ENCODE peak calls at places on chromosomes 16 and 17, in eight cellular contexts. M is AG04450; E is upper lobe of right lung; D is PC-3; O is lung; S is CD4-positive, alpha-beta T cell; H is adrenal gland; A is ascending aorta. T is an unnamed sample. For H3K9me3, the result is how much of the 10 kb centered on the place peaks cover.

GRCh38 chr16:47110939-47111338 is 32.8 kb downstream of the NETO2 start:
- DNase-seq in M (no peak), O (no peak), H (no peak), D (peak), E (no peak), A (no peak), S (no peak), T (no peak)

GRCh38 chr17:53924530-53925455 is 102.1 kb downstream of the KIF2B start:
- DNase-seq in S (no peak), M (no peak), A (no peak), H (no peak), E (no peak), O (no peak), D (no peak), T (no peak)

GRCh38 chr17:7147772-7148171 is 31.4 kb downstream of the ASGR1 start:
- DNase-seq in S (no peak), E (no peak), M (no peak), D (no peak), O (no peak), A (no peak), H (no peak), T (no peak)

GRCh38 chr17:40303009-40303657 is 5.8 kb upstream of the RARA start:
- DNase-seq in H (no peak), S (peak), E (no peak), O (peak), M (peak), D (peak), A (peak), T (peak)

GRCh38 chr17:46842835-46843234 is 8.5 kb upstream of the WNT9B start:
- DNase-seq in S (no peak), H (no peak), M (no peak), O (no peak), D (peak), A (no peak), E (no peak), T (no peak)

GRCh38 chr16:27778171-27778925 is 228.4 kb downstream of the KATNIP start:
- DNase-seq in D (no peak), H (no peak), S (no peak), E (no peak), O (no peak), M (no peak), A (no peak), T (no peak)

GRCh38 chr16:75402821-75403475 is 30.4 kb downstream of the CFDP1 start:
- DNase-seq in D (peak), M (no peak), O (no peak), S (no peak), E (no peak), H (no peak), A (no peak), T (no peak)

GRCh38 chr17:16013943-16014407 is 14.4 kb downstream of the TTC19 start:
- DNase-seq in S (no peak), M (peak), H (no peak), O (no peak), D (peak), E (no peak), A (no peak), T (no peak)

GRCh38 chr17:5110816-5111215 is 862 bp downstream of the ZNF232 start:
- DNase-seq in A (no peak), E (no peak), D (no peak), O (no peak), H (no peak), S (no peak), M (no peak), T (no peak)

GRCh38 chr16:4261557-4262172 is 11.2 kb downstream of the TFAP4 start:
- DNase-seq in D (peak), E (no peak), H (no peak), O (no peak), A (no peak), S (peak), M (no peak), T (peak)

GRCh38 chr17:34307110-34307509 is 12.1 kb upstream of the CCL8 start:
- DNase-seq in M (no peak), S (no peak), E (no peak), A (no peak), H (peak), O (peak), D (no peak), T (peak)

GRCh38 chr16:85199069-85199725 is 86.9 kb upstream of the CIBAR2 start:
- DNase-seq in A (no peak), H (no peak), O (no peak), D (no peak), S (no peak), M (no peak), E (no peak), T (no peak)

GRCh38 chr16:73183678-73184092 is 135.8 kb upstream of the ZFHX3 start:
- DNase-seq in E (no peak), H (no peak), S (no peak), A (no peak), D (no peak), M (no peak), O (no peak), T (no peak)

GRCh38 chr17:15262291-15263205 is 2.6 kb downstream of the PMP22 start:
- DNase-seq in E (peak), S (no peak), A (peak), M (peak), O (peak), H (peak), D (peak), T (peak)

GRCh38 chr17:64507418-64507766 is 615 bp downstream of the CEP95 start:
- DNase-seq in O (no peak), S (peak), E (no peak), D (peak), M (no peak), H (no peak), A (no peak), T (no peak)

GRCh38 chr16:53305743-53306142 is 128.5 kb upstream of the RBL2 start:
- DNase-seq in E (no peak), M (no peak), D (no peak), S (no peak), A (no peak), O (no peak), H (no peak), T (no peak)

GRCh38 chr17:36514856-36515255 is 19.8 kb downstream of the MYO19 start:
- DNase-seq in O (no peak), H (no peak), S (no peak), A (no peak), E (no peak), D (no peak), M (no peak), T (no peak)

GRCh38 chr16:80012586-80012985 is 412.0 kb upstream of the MAF start:
- DNase-seq in E (no peak), M (no peak), A (no peak), D (no peak), O (no peak), H (no peak), S (no peak), T (no peak)

GRCh38 chr16:53925011-53925410 is 221.1 kb downstream of the FTO start:
- DNase-seq in M (no peak), D (no peak), O (no peak), S (no peak), H (no peak), A (no peak), E (no peak), T (no peak)

GRCh38 chr17:67461228-67461780 is 84.2 kb downstream of the PITPNC1 start:
- DNase-seq in H (no peak), E (no peak), M (no peak), S (no peak), D (no peak), O (no peak), A (no peak), T (no peak)

GRCh38 chr17:45784583-45785372 is 658 bp downstream of the CRHR1 start:
- DNase-seq in M (no peak), O (no peak), D (peak), A (no peak), E (peak), H (peak), S (no peak), T (peak)

GRCh38 chr17:58362368-58363014 is 10.5 kb upstream of the SUPT4H1 start:
- DNase-seq in S (no peak), E (no peak), D (no peak), A (no peak), H (no peak), M (no peak), O (no peak), T (no peak)

GRCh38 chr17:6843241-6843890 is 11.8 kb upstream of the TEKT1 start:
- DNase-seq in E (no peak), H (no peak), A (no peak), D (peak), O (no peak), S (no peak), M (no peak), T (no peak)

GRCh38 chr17:35900280-35900679 is 20.1 kb upstream of the CCL5 start:
- DNase-seq in O (no peak), S (no peak), H (no peak), M (no peak), E (no peak), A (no peak), D (no peak), T (no peak)

GRCh38 chr17:39635614-39636176 is 1.2 kb upstream of the STARD3 start:
- DNase-seq in S (no peak), E (no peak), O (no peak), D (no peak), M (no peak), H (no peak), A (no peak), T (no peak)

GRCh38 chr17:50890675-50891516 is 24.7 kb upstream of the TOB1 start:
- DNase-seq in M (no peak), E (no peak), O (no peak), H (no peak), A (no peak), S (no peak), D (peak), T (no peak)

GRCh38 chr16:1057252-1057932 is 15.2 kb upstream of the SSTR5 start:
- DNase-seq in O (no peak), H (peak), A (no peak), S (peak), D (peak), M (no peak), E (no peak), T (peak)

GRCh38 chr17:1315891-1316403 is 36.5 kb downstream of the TRARG1 start:
- DNase-seq in H (no peak), D (no peak), E (no peak), O (no peak), S (no peak), M (no peak), A (peak), T (peak)

GRCh38 chr17:13925579-13925978 is 143.7 kb upstream of the COX10 start:
- DNase-seq in S (no peak), A (no peak), M (no peak), D (peak), E (no peak), O (no peak), H (no peak), T (no peak)

GRCh38 chr16:19210968-19211367 is 42.9 kb downstream of the SYT17 start:
- DNase-seq in M (no peak), A (no peak), S (no peak), H (no peak), E (no peak), O (no peak), D (no peak), T (no peak)

GRCh38 chr17:51999654-52000053 is 158.9 kb downstream of the CA10 start:
- DNase-seq in O (no peak), E (no peak), D (no peak), M (no peak), S (no peak), H (no peak), A (no peak), T (no peak)

GRCh38 chr17:32590974-32591373 is 104.2 kb downstream of the CDK5R1 start:
- DNase-seq in M (no peak), H (no peak), S (no peak), A (no peak), O (no peak), D (no peak), E (no peak), T (no peak)

GRCh38 chr17:40910441-40910841 is 25.4 kb upstream of the KRT20 start:
- DNase-seq in O (no peak), H (no peak), M (no peak), A (no peak), S (no peak), E (no peak), D (peak), T (no peak)

GRCh38 chr16:4882261-4882632 is 35.0 kb downstream of the UBN1 start:
- DNase-seq in A (no peak), M (no peak), O (no peak), S (no peak), E (no peak), D (peak), H (no peak), T (no peak)

GRCh38 chr17:45319239-45319703 is 2.5 kb upstream of the MAP3K14 start:
- DNase-seq in M (no peak), E (no peak), H (no peak), A (no peak), O (no peak), S (no peak), D (peak), T (no peak)

GRCh38 chr17:77230436-77230830 is 89.7 kb downstream of the SEC14L1 start:
- DNase-seq in O (no peak), A (no peak), H (no peak), E (no peak), M (no peak), D (no peak), S (no peak), T (no peak)

GRCh38 chr17:73787721-73788051 is 143.4 kb upstream of the SDK2 start:
- DNase-seq in A (peak), O (no peak), D (no peak), E (no peak), S (no peak), M (no peak), H (no peak), T (no peak)

GRCh38 chr16:14427371-14427948 is 202.6 kb downstream of the PARN start:
- DNase-seq in E (no peak), S (no peak), O (no peak), A (no peak), M (no peak), D (peak), H (no peak), T (no peak)

GRCh38 chr16:46972429-46972970 is 974 bp downstream of the DNAJA2 start:
- DNase-seq in H (no peak), D (peak), E (no peak), A (no peak), S (no peak), O (no peak), M (no peak), T (no peak)

GRCh38 chr17:28969706-28970393 is 18.5 kb upstream of the PHF12 start:
- DNase-seq in O (no peak), S (no peak), M (no peak), D (no peak), E (no peak), A (no peak), H (no peak), T (no peak)
- H3K9me3 ChIP-seq in O (under half), S (under half), M (under half), D (under half), E (under half), A (under half), H (under half), T (under half)

DNA sequence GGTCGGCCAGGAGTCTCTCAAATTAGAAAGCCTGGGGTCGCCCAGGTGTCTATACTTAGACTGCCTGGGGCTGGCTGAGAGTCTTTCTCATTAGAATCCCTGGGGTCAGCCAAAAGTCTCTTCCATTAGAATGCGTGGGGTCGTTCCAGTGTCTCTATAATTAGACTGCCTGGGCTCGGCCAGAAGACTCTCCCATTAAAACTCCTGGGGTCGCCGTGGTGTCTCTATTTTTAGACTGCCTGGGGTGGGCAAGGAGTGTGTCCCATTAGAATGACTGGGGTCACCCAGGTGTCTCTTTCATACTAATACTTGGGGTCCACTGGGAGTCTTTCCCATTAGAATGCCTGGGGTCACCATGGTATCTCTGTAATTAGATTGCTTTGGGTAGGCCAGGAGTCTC is 2227.7 kb downstream of the TP53TG3F start:
- DNase-seq in S (no peak), E (no peak), M (no peak), O (no peak), A (no peak), H (no peak), D (no peak), T (no peak)
- H3K9me3 ChIP-seq in S (half or more), E (under half), M (under half), O (under half), A (under half), H (under half), D (under half), T (under half)

DNA sequence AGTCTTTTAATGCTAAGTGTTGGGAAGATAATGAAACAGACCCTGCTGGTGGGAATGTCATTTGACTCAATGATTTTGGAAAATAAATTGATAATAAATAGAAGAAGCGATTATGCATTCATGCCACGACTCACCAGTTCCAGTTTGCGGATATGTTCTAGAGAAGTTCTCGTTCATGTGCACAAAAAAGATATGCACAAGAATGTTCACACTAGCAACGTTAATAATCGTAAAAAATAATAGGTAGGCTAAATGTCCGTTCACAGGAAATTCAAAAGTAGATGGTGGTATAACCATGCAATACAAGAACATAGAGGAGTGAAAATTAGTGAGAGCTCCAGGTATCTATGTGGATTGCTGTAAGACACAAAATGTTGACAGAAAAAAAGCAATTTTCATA is 59.8 kb downstream of the NACA2 start:
- DNase-seq in S (no peak), D (no peak), E (no peak), H (no peak), M (no peak), O (no peak), A (no peak), T (no peak)
- H3K9me3 ChIP-seq in S (under half), D (under half), E (under half), H (under half), M (under half), O (under half), A (under half), T (under half)

DNA sequence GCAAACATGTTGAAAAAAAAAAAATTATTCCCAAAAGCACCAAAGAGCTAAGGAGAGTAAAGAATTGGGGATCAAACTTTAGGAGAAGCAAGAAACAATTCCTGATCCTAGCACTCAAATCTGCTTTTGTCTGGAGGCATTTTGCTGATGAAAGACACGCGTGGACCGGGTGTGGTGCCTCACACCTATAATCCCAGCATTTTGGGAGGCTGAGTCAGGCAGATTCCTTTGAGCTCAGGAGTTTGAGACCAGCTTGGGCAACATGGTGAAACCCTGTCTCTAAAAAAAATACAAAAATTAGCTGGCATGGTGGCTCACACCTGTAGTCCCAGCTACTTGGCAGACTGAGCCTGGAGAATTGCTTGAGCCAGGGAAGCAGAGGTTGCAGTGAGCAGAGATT is 35.4 kb downstream of the ZFP90 start:
- DNase-seq in H (no peak), D (no peak), S (no peak), E (no peak), A (no peak), O (no peak), M (no peak), T (no peak)
- H3K9me3 ChIP-seq in H (half or more), D (under half), S (half or more), E (half or more), A (half or more), O (under half), M (half or more), T (half or more)

GRCh38 chr17:56898874-56899273 is 15.0 kb downstream of the TRIM25 start:
- DNase-seq in E (no peak), O (no peak), M (no peak), D (no peak), S (no peak), A (peak), H (no peak), T (no peak)

GRCh38 chr17:56897646-56898424 is 16.0 kb downstream of the TRIM25 start:
- DNase-seq in A (peak), H (no peak), D (no peak), O (no peak), M (no peak), S (no peak), E (no peak), T (no peak)

GRCh38 chr17:56896968-56897359 is 16.9 kb downstream of the TRIM25 start:
- DNase-seq in D (peak), M (no peak), O (no peak), S (no peak), A (peak), H (no peak), E (no peak), T (no peak)

GRCh38 chr17:56902350-56902749 is 11.5 kb downstream of the TRIM25 start:
- DNase-seq in D (peak), E (no peak), S (no peak), O (no peak), H (no peak), A (peak), M (no peak), T (no peak)

GRCh38 chr17:56899403-56899802 is 14.4 kb downstream of the TRIM25 start:
- DNase-seq in O (no peak), H (no peak), D (no peak), S (no peak), M (no peak), A (peak), E (no peak), T (no peak)
- H3K9me3 ChIP-seq in O (under half), H (under half), D (under half), S (under half), M (under half), A (under half), E (under half), T (under half)

GRCh38 chr16:35687781-35688180 is 2228.4 kb downstream of the TP53TG3F start:
- DNase-seq in D (no peak), S (no peak), E (no peak), H (no peak), M (no peak), O (no peak), A (no peak), T (no peak)

GRCh38 chr16:35690413-35690812 is 2231.0 kb downstream of the TP53TG3F start:
- DNase-seq in S (no peak), A (peak), E (no peak), O (no peak), M (no peak), H (no peak), D (no peak), T (no peak)

GRCh38 chr16:35685085-35685484 is 2225.7 kb downstream of the TP53TG3F start:
- DNase-seq in S (no peak), E (no peak), H (no peak), D (no peak), A (no peak), O (no peak), M (no peak), T (no peak)

GRCh38 chr16:35689764-35690163 is 2230.4 kb downstream of the TP53TG3F start:
- DNase-seq in M (no peak), O (no peak), S (no peak), H (no peak), E (no peak), D (no peak), A (peak), T (no peak)

GRCh38 chr16:35686595-35686994 is 2227.2 kb downstream of the TP53TG3F start:
- DNase-seq in E (no peak), H (no peak), O (no peak), S (no peak), D (no peak), M (no peak), A (no peak), T (no peak)
- H3K9me3 ChIP-seq in E (under half), H (under half), O (under half), S (half or more), D (under half), M (under half), A (under half), T (under half)

DNA sequence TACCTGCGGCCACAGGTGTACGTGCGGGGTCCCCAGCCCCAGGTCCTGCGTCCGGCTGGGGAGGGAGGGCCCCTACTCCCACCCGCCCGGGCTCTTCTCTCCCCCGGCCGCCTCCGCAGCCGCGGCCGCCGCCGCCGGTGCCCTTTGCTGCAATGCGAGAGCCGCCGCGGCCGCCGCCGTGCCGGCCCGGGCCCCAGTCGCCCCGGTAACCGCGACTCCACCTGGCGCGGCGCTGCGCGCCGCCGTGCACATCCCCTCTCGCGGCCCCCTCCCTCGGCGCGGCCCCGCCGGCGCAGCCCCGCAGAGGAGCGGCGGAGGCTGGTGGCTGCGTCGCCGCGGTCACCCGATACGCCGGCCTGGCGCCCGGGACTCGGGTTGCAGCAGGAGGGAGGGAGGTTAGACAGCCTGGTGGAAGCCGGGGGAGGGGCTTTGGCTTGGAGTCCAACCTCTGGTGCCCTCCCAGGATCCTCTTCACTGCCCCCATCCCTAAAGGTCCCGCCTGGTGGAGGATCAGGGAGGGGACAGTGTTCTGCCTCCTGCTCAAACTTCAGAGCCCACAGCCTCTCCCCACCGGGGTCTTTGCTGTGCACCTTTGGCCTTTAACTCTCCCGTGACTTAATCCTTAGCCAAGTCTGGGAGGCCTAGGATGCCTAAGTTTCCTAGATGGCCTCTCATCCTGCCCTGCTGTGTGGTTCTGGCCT is 32.9 kb downstream of the SRCIN1 start:
- DNase-seq in M (no peak), E (no peak), A (no peak), O (no peak), D (peak), H (no peak), S (no peak), T (no peak)
- H3K9me3 ChIP-seq in M (under half), E (under half), A (under half), O (under half), D (under half), H (under half), S (under half), T (under half)

T was measured in psoas muscle.